ENCODE peak calls at places on chromosomes 5 and 9, in five cellular contexts. One of them, this sample, is unnamed.

GRCh38 chr5:10682801-10683525 is 78.1 kb downstream of the DAP start:
- DNase-seq in GM12878: no peak
- DNase-seq in endothelial cell of umbilical vein: no peak
- DNase-seq in A549: no peak
- DNase-seq in HepG2: no peak
- DNase-seq in this sample: no peak

GRCh38 chr5:142059304-142059940 is 46.6 kb upstream of the GNPDA1 start:
- DNase-seq in HepG2: peak
- DNase-seq in GM12878: no peak
- DNase-seq in A549: no peak
- DNase-seq in endothelial cell of umbilical vein: no peak
- DNase-seq in this sample: no peak

GRCh38 chr9:133341369-133342082 is 5.5 kb upstream of the SURF6 start:
- DNase-seq in GM12878: no peak
- DNase-seq in HepG2: no peak
- DNase-seq in endothelial cell of umbilical vein: no peak
- DNase-seq in A549: no peak
- DNase-seq in this sample: no peak

GRCh38 chr9:34428325-34428958 is 29.9 kb downstream of the FAM219A start:
- DNase-seq in endothelial cell of umbilical vein: peak
- DNase-seq in A549: no peak
- DNase-seq in HepG2: peak
- DNase-seq in GM12878: no peak
- DNase-seq in this sample: no peak

GRCh38 chr9:78032599-78033457 is 1.2 kb upstream of the GNAQ start:
- DNase-seq in endothelial cell of umbilical vein: peak
- DNase-seq in GM12878: no peak
- DNase-seq in HepG2: no peak
- DNase-seq in A549: peak
- DNase-seq in this sample: no peak

GRCh38 chr9:101311759-101312420 is 72.9 kb downstream of the BAAT start:
- DNase-seq in A549: peak
- DNase-seq in GM12878: peak
- DNase-seq in endothelial cell of umbilical vein: peak
- DNase-seq in HepG2: peak
- DNase-seq in this sample: peak

GRCh38 chr9:128689820-128690683 is 1.0 kb downstream of the SET start:
- DNase-seq in A549: peak
- DNase-seq in GM12878: no peak
- DNase-seq in endothelial cell of umbilical vein: peak
- DNase-seq in HepG2: no peak
- DNase-seq in this sample: peak

GRCh38 chr5:122363623-122364022 is 51.6 kb downstream of the SNCAIP start:
- DNase-seq in endothelial cell of umbilical vein: no peak
- DNase-seq in GM12878: no peak
- DNase-seq in HepG2: no peak
- DNase-seq in A549: no peak
- DNase-seq in this sample: no peak

GRCh38 chr5:56822961-56823360 is 7.6 kb downstream of the MAP3K1 start:
- DNase-seq in endothelial cell of umbilical vein: peak
- DNase-seq in HepG2: no peak
- DNase-seq in A549: no peak
- DNase-seq in GM12878: no peak
- DNase-seq in this sample: no peak

GRCh38 chr5:149257875-149258705 is 13.6 kb upstream of the AFAP1L1 start:
- DNase-seq in A549: no peak
- DNase-seq in endothelial cell of umbilical vein: no peak
- DNase-seq in GM12878: no peak
- DNase-seq in HepG2: no peak
- DNase-seq in this sample: no peak

GRCh38 chr5:64792474-64792873 is 23.7 kb downstream of the CWC27 start:
- DNase-seq in GM12878: no peak
- DNase-seq in A549: no peak
- DNase-seq in endothelial cell of umbilical vein: peak
- DNase-seq in HepG2: peak
- DNase-seq in this sample: no peak

GRCh38 chr9:128160603-128160987 is 530 bp downstream of the BBLN start:
- DNase-seq in endothelial cell of umbilical vein: peak
- DNase-seq in GM12878: no peak
- DNase-seq in HepG2: no peak
- DNase-seq in A549: no peak
- DNase-seq in this sample: peak

GRCh38 chr5:80125962-80126480 is 90.9 kb downstream of the THBS4 start:
- DNase-seq in HepG2: no peak
- DNase-seq in endothelial cell of umbilical vein: no peak
- DNase-seq in GM12878: peak
- DNase-seq in A549: no peak
- DNase-seq in this sample: no peak

GRCh38 chr5:106699198-106699597 is 971.5 kb downstream of the EFNA5 start:
- DNase-seq in endothelial cell of umbilical vein: no peak
- DNase-seq in A549: no peak
- DNase-seq in GM12878: no peak
- DNase-seq in HepG2: no peak
- DNase-seq in this sample: no peak

GRCh38 chr9:87578625-87579024 is 81.0 kb downstream of the DAPK1 start:
- DNase-seq in endothelial cell of umbilical vein: no peak
- DNase-seq in GM12878: no peak
- DNase-seq in A549: no peak
- DNase-seq in HepG2: no peak
- DNase-seq in this sample: peak

GRCh38 chr9:34554211-34555001 is 31.6 kb upstream of the ENHO start:
- DNase-seq in HepG2: no peak
- DNase-seq in GM12878: no peak
- DNase-seq in A549: no peak
- DNase-seq in endothelial cell of umbilical vein: no peak
- DNase-seq in this sample: no peak

GRCh38 chr5:2093859-2094615 is 211.3 kb upstream of the IRX4 start:
- DNase-seq in HepG2: no peak
- DNase-seq in endothelial cell of umbilical vein: no peak
- DNase-seq in A549: no peak
- DNase-seq in GM12878: no peak
- DNase-seq in this sample: no peak

GRCh38 chr9:106941901-106942300 is 78.9 kb downstream of the ZNF462 start:
- DNase-seq in GM12878: no peak
- DNase-seq in HepG2: no peak
- DNase-seq in endothelial cell of umbilical vein: no peak
- DNase-seq in A549: no peak
- DNase-seq in this sample: no peak

GRCh38 chr9:106947501-106947900 is 84.5 kb downstream of the ZNF462 start:
- DNase-seq in HepG2: no peak
- DNase-seq in endothelial cell of umbilical vein: no peak
- DNase-seq in A549: no peak
- DNase-seq in GM12878: no peak
- DNase-seq in this sample: no peak

GRCh38 chr9:106947097-106947496 is 84.1 kb downstream of the ZNF462 start:
- DNase-seq in A549: no peak
- DNase-seq in endothelial cell of umbilical vein: peak
- DNase-seq in GM12878: no peak
- DNase-seq in HepG2: no peak
- DNase-seq in this sample: no peak

DNA sequence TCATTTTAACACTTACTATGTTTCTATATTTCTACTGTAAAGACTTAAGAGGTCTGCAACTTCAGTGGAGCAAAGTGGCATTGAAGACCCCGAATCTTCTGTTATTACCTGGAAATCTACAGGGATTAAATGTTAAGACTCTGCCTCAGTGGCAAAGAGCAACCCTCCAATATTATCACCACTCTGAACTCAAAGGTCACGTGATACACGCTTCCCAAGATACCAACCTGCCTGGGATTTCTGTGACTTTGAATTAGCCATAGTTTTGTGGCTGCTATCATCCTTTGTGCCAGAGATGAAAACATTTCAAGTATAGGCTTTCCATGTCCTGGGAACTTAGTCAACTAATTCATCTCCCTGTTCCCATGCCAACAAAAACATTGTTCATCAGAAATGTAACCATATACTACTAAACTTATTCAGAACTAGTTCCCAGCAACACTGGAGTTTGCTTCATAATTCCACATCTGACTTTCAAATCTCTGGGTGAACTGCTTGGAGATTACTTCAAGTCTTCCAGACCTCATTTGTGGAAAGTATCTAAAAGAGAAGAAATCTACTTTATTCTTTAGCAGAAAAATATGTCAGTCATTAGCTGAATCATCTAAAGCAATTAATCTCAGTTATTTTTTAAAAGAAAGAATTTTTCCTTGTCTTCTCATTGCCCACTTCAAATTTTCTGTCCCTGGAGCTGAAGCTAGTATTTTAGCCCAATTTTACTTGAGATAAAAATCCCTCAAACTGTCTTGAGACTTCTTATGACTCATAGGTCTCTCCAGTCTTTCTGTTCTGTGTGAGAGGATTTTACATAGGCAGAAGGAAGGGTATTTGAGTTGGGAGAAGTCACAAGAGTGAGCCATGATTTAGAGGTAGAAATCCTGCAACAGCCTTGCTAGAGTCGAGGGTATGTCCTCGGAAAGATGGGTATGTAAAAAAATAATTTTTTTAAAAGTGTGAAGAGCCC is 83.0 kb downstream of the ZNF462 start:
- DNase-seq in endothelial cell of umbilical vein: peak
- DNase-seq in HepG2: no peak
- DNase-seq in GM12878: no peak
- DNase-seq in A549: no peak
- DNase-seq in this sample: no peak
- H3K27ac ChIP-seq in endothelial cell of umbilical vein: peak
- H3K27ac ChIP-seq in HepG2: no peak
- H3K27ac ChIP-seq in GM12878: no peak
- H3K27ac ChIP-seq in A549: no peak
- H3K27ac ChIP-seq in this sample: no peak

DNA sequence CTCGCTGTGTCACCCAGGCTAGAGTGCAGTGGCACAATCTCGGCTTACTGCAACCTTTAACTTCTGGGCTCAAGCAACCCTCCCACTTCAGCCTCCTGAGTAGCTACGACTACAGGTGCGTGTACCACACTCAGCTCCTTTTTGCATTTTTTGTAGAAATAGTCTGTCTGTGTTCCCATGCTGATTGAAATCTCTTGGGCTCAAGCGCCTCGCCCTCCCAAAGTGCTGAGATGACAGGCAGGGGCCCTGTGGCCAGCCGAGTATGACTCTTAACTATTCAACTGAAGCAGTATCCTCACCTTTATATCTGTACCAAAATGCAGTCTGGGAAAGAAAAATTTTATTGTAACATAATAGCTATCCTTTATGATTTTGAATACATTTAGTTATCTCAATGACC is 12.2 kb upstream of the NIM1K start:
- DNase-seq in GM12878: no peak
- DNase-seq in HepG2: no peak
- DNase-seq in endothelial cell of umbilical vein: no peak
- DNase-seq in A549: no peak
- DNase-seq in this sample: no peak
- TF ChIP-seq MYC in GM12878: no peak
- TF ChIP-seq MYC in HepG2: no peak
- TF ChIP-seq MYC in endothelial cell of umbilical vein: no peak
- TF ChIP-seq MYC in A549: no peak
- TF ChIP-seq MYC in this sample: no peak

GRCh38 chr5:111762895-111763294 is 5.9 kb upstream of the NREP start:
- DNase-seq in endothelial cell of umbilical vein: peak
- DNase-seq in A549: no peak
- DNase-seq in HepG2: no peak
- DNase-seq in GM12878: no peak
- DNase-seq in this sample: no peak
- H3K27ac ChIP-seq in endothelial cell of umbilical vein: no peak
- H3K27ac ChIP-seq in A549: no peak
- H3K27ac ChIP-seq in HepG2: no peak
- H3K27ac ChIP-seq in GM12878: no peak
- H3K27ac ChIP-seq in this sample: no peak

GRCh38 chr5:133147815-133148634 is 96.2 kb downstream of the HSPA4 start:
- DNase-seq in GM12878: no peak
- DNase-seq in A549: no peak
- DNase-seq in endothelial cell of umbilical vein: no peak
- DNase-seq in HepG2: no peak
- DNase-seq in this sample: no peak

GRCh38 chr5:133149333-133149732 is 97.5 kb downstream of the HSPA4 start:
- DNase-seq in HepG2: no peak
- DNase-seq in A549: no peak
- DNase-seq in GM12878: no peak
- DNase-seq in endothelial cell of umbilical vein: no peak
- DNase-seq in this sample: no peak

GRCh38 chr5:133144245-133144981 is 92.6 kb downstream of the HSPA4 start:
- DNase-seq in A549: no peak
- DNase-seq in HepG2: no peak
- DNase-seq in GM12878: no peak
- DNase-seq in endothelial cell of umbilical vein: no peak
- DNase-seq in this sample: no peak

GRCh38 chr5:133145436-133146143 is 93.8 kb downstream of the HSPA4 start:
- DNase-seq in A549: no peak
- DNase-seq in HepG2: no peak
- DNase-seq in endothelial cell of umbilical vein: no peak
- DNase-seq in GM12878: no peak
- DNase-seq in this sample: no peak

GRCh38 chr5:133147411-133147810 is 95.6 kb downstream of the HSPA4 start:
- DNase-seq in endothelial cell of umbilical vein: no peak
- DNase-seq in GM12878: no peak
- DNase-seq in A549: no peak
- DNase-seq in HepG2: no peak
- DNase-seq in this sample: no peak
- TF ChIP-seq MYC in endothelial cell of umbilical vein: no peak
- TF ChIP-seq MYC in GM12878: no peak
- TF ChIP-seq MYC in A549: no peak
- TF ChIP-seq MYC in HepG2: no peak
- TF ChIP-seq MYC in this sample: peak

DNA sequence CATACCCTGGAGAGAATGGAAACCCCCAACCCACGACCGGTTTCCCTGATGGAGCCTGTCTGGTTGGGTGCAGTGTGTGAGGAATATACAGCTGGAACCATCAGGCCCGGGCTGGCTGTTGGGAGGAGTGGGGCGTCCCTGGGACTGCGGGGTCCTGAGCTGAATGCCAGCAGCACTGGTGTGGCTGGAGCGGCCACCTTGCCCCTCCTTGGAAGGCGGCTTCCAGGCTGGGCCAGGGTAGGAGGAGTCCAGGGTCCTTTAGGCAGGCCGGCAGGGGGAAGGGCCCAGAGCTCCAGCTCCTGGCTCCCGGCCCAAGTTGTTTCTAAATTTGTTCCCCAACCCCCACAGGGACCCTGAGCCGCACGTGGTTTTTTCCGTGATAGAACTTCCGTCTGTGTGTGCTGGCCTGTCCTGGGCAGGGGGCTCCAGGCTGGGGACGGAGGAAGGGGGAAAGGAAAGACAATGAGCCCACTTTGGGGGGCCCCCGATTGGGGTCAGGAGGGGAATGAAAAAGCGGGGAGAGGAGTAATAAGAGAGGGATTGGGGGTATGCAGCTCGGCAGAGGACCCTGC is 683 bp upstream of the TOR4A start:
- DNase-seq in GM12878: no peak
- DNase-seq in HepG2: peak
- DNase-seq in A549: no peak
- DNase-seq in endothelial cell of umbilical vein: peak
- DNase-seq in this sample: peak
- H3K27ac ChIP-seq in GM12878: peak
- H3K27ac ChIP-seq in HepG2: peak
- H3K27ac ChIP-seq in A549: peak
- H3K27ac ChIP-seq in endothelial cell of umbilical vein: peak
- H3K27ac ChIP-seq in this sample: peak